ENCODE peak calls at places on chromosomes 6 and 20, in seven cellular contexts. D is H9; K is sigmoid colon; T is CD4-positive, alpha-beta T cell; P is right lobe of liver; N is breast epithelium; C is kidney. B is an unnamed sample.

GRCh38 chr6:91731939-91732338 is 1145.1 kb upstream of the MAP3K7 start:
- DNase-seq in T (no peak), P (no peak), C (no peak), K (no peak), D (no peak), N (no peak), B (no peak)

GRCh38 chr20:2485662-2486061 is 15.1 kb upstream of the SNRPB start:
- DNase-seq in D (no peak), T (no peak), P (no peak), C (no peak), N (no peak), K (no peak), B (no peak)

GRCh38 chr6:14454467-14454763 is 336.8 kb downstream of the CD83 start:
- DNase-seq in P (no peak), K (no peak), T (peak; percentile 49), N (no peak), D (no peak), C (no peak), B (no peak)

GRCh38 chr6:7697820-7698623 is 27.9 kb upstream of the BMP6 start:
- DNase-seq in C (no peak), P (peak; percentile 42), T (no peak), D (no peak), K (peak; percentile 72), N (no peak), B (no peak)

GRCh38 chr6:153568601-153569000 is 437.5 kb upstream of the RGS17 start:
- DNase-seq in T (no peak), D (no peak), N (no peak), P (no peak), C (no peak), K (no peak), B (no peak)

GRCh38 chr6:129774697-129775447 is 64.9 kb upstream of the ARHGAP18 start:
- DNase-seq in N (no peak), K (peak; percentile 81), T (peak; percentile 26), P (peak; percentile 64), D (peak; percentile 86), C (peak; percentile 71), B (no peak)

GRCh38 chr20:51791626-51792025 is 10.7 kb downstream of the SALL4 start:
- DNase-seq in N (no peak), P (no peak), K (no peak), T (no peak), D (no peak), C (no peak), B (no peak)

GRCh38 chr6:142696689-142697088 is 248.3 kb downstream of the HIVEP2 start:
- DNase-seq in C (peak; percentile 82), P (peak; percentile 82), K (no peak), N (peak; percentile 66), D (no peak), T (no peak), B (no peak)

GRCh38 chr6:99427988-99428387 is 2.9 kb upstream of the PNISR start:
- DNase-seq in N (no peak), P (no peak), K (no peak), T (no peak), C (no peak), D (no peak), B (no peak)

GRCh38 chr6:23650676-23651075 is 475.3 kb upstream of the NRSN1 start:
- DNase-seq in D (no peak), N (no peak), P (no peak), T (no peak), C (no peak), K (peak; percentile 70), B (no peak)

GRCh38 chr6:39615622-39616021 is 109.6 kb downstream of the KIF6 start:
- DNase-seq in C (no peak), P (no peak), N (no peak), D (no peak), T (no peak), K (no peak), B (no peak)

GRCh38 chr20:54103067-54103761 is 32.8 kb upstream of the BCAS1 start:
- DNase-seq in K (peak; percentile 74), P (peak; percentile 89), N (no peak), D (peak; percentile 81), C (peak; percentile 87), T (peak; percentile 65), B (no peak)

GRCh38 chr20:49030954-49031619 is 15.0 kb upstream of the CSE1L start:
- DNase-seq in K (peak; percentile 72), D (no peak), N (no peak), T (no peak), P (no peak), C (no peak), B (no peak)

GRCh38 chr6:13486679-13487121 is 700 bp downstream of the GFOD1 start:
- DNase-seq in P (peak; percentile 64), T (peak; percentile 36), N (no peak), K (peak; percentile 86), D (peak; percentile 53), C (peak; percentile 88), B (peak; percentile 77)

DNA sequence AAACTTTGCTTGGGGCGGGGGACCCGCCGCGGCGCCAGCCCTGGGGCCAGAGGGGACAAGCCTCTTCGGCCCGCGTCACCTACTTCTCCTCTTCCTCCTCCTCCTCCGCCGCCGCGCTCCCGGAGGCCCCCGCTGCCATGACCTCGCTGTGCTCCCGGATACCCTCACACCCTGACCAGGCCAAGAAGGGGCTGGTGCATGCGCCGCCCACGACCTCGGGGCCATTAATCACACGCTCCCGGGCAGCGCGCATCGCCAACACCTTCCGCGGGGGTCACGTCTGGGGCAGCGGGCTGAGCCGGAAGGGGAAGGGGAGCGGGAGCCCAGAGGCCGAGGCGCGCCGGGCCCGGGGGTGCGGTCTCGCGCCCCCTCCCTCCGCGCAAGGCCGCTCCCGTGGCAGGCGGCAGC is 350 bp upstream of the CNR1 start:
- DNase-seq in C (peak; percentile 84), K (no peak), P (peak; percentile 24), N (no peak), D (no peak), T (no peak), B (no peak)
- TF ChIP-seq CTCF in C (no peak), K (no peak), P (no peak), N (no peak), D (no peak), T (no peak), B (no peak)

GRCh38 chr20:29298759-29299613 is 1958.5 kb upstream of the DEFB115 start:
- DNase-seq in C (no peak), K (peak; percentile 50), N (no peak), T (no peak), D (no peak), P (no peak), B (peak; percentile 62)

GRCh38 chr20:29298271-29298590 is 1959.2 kb upstream of the DEFB115 start:
- DNase-seq in D (no peak), K (no peak), T (no peak), C (no peak), N (no peak), P (no peak), B (no peak)

GRCh38 chr20:29301624-29302259 is 1955.7 kb upstream of the DEFB115 start:
- DNase-seq in P (no peak), D (no peak), N (no peak), T (no peak), K (peak; percentile 63), C (no peak), B (peak; percentile 81)

GRCh38 chr20:29300579-29301551 is 1956.6 kb upstream of the DEFB115 start:
- DNase-seq in C (peak; percentile 77), D (no peak), K (peak; percentile 52), N (no peak), P (no peak), T (no peak), B (peak; percentile 82)

DNA sequence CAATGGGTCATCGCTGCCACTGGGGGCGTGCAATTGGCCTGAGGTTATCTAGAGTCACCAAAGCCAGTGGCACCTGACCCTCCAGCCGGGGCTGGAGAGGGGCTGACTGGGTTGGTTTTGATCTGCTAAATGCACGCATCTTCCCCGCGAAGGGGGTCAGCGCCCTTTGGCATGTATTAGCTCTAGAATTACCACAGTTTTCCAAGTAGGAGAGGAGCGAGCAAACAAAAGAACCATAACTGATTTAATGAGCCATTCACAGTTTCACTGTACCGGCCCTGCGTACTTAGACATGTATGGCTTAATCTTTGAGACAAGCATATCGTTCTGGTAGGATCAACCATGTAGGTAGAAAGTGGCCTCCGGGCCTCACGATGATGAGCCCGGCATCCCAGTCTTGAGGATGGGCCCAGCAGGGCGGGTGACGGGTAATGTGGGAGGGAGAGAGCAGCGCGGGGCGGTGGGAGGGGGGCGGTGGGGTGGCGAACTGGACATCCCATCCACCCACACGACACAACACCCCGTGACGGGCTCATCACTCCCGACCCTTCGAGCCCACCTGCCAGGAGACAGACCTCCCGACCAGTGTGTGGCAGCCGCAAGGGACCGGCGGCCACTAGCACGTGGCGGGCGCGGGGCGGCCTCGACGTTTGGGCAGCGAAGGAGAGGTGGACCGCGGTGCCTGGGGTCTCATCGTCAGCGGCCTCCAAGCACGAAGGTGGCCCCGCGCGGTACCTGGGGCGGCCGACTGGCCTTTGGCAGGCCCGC is 1957.5 kb upstream of the DEFB115 start:
- DNase-seq in P (no peak), T (no peak), D (no peak), K (peak; percentile 51), N (no peak), C (no peak), B (peak; percentile 77)
- H3K9me3 ChIP-seq in P (no peaks in the 10 kb centered on the region), T (peaks cover 11% of the 10 kb centered on the region), D (peaks cover 56% of the 10 kb centered on the region), K (peaks cover 9% of the 10 kb centered on the region), N (peaks cover 58% of the 10 kb centered on the region), C (no peaks in the 10 kb centered on the region), B (peaks cover 34% of the 10 kb centered on the region)

GRCh38 chr6:74991573-74992332 is 214.1 kb downstream of the COL12A1 start:
- DNase-seq in D (no peak), P (no peak), C (no peak), N (no peak), T (no peak), K (no peak), B (no peak)
- TF ChIP-seq CTCF in D (peak; percentile 25), P (no peak), C (no peak), N (no peak), T (no peak), K (no peak), B (peak; percentile 63)

GRCh38 chr20:56273491-56273890 is 25.0 kb downstream of the MC3R start:
- DNase-seq in N (no peak), P (no peak), K (no peak), D (no peak), T (no peak), C (no peak), B (no peak)
- H3K9me3 ChIP-seq in N (peaks cover 4% of the 10 kb centered on the region), P (no peaks in the 10 kb centered on the region), K (peaks cover 3% of the 10 kb centered on the region), D (peaks cover 89% of the 10 kb centered on the region), T (no peaks in the 10 kb centered on the region), C (peaks cover 2% of the 10 kb centered on the region), B (no peaks in the 10 kb centered on the region)

GRCh38 chr6:37314803-37315515 is 38.8 kb upstream of the RNF8 start:
- DNase-seq in T (peak; percentile 34), D (peak; percentile 71), P (peak; percentile 49), N (no peak), K (no peak), C (no peak), B (no peak)
- TF ChIP-seq CTCF in T (peak; percentile 46), D (peak; percentile 81), P (peak; percentile 63), N (no peak), K (no peak), C (peak; percentile 48), B (peak; percentile 74)